ENCODE peak calls at places on chromosomes 2 and 18, in six cellular contexts. One of them, this sample, is unnamed.

GRCh38 chr2:25903216-25903776 is 25.0 kb upstream of the ASXL2 start:
- DNase-seq in CD8-positive, alpha-beta memory T cell: no peak
- DNase-seq in retinal pigment epithelial cell: no peak
- DNase-seq in breast epithelium: no peak
- DNase-seq in bronchial epithelial cell: no peak
- DNase-seq in neural progenitor cell: no peak
- DNase-seq in this sample: no peak

GRCh38 chr18:10286580-10287150 is 167.8 kb upstream of the APCDD1 start:
- DNase-seq in CD8-positive, alpha-beta memory T cell: no peak
- DNase-seq in retinal pigment epithelial cell: no peak
- DNase-seq in breast epithelium: no peak
- DNase-seq in bronchial epithelial cell: no peak
- DNase-seq in neural progenitor cell: no peak
- DNase-seq in this sample: no peak

GRCh38 chr2:221434155-221434554 is 137.9 kb downstream of the EPHA4 start:
- DNase-seq in CD8-positive, alpha-beta memory T cell: no peak
- DNase-seq in retinal pigment epithelial cell: no peak
- DNase-seq in breast epithelium: no peak
- DNase-seq in bronchial epithelial cell: no peak
- DNase-seq in neural progenitor cell: no peak
- DNase-seq in this sample: no peak

GRCh38 chr2:61255580-61256437 is 93.8 kb downstream of the C2orf74 start:
- DNase-seq in CD8-positive, alpha-beta memory T cell: no peak
- DNase-seq in retinal pigment epithelial cell: no peak
- DNase-seq in breast epithelium: no peak
- DNase-seq in bronchial epithelial cell: peak
- DNase-seq in neural progenitor cell: no peak
- DNase-seq in this sample: peak

GRCh38 chr2:84152471-84152870 is 306.6 kb downstream of the SUCLG1 start:
- DNase-seq in CD8-positive, alpha-beta memory T cell: no peak
- DNase-seq in retinal pigment epithelial cell: no peak
- DNase-seq in breast epithelium: no peak
- DNase-seq in bronchial epithelial cell: peak
- DNase-seq in neural progenitor cell: no peak
- DNase-seq in this sample: no peak

GRCh38 chr2:85057236-85057635 is 76.0 kb upstream of the TCF7L1 start:
- DNase-seq in CD8-positive, alpha-beta memory T cell: no peak
- DNase-seq in retinal pigment epithelial cell: no peak
- DNase-seq in breast epithelium: no peak
- DNase-seq in bronchial epithelial cell: no peak
- DNase-seq in neural progenitor cell: no peak
- DNase-seq in this sample: peak

GRCh38 chr2:31327505-31327904 is 87.0 kb downstream of the XDH start:
- DNase-seq in CD8-positive, alpha-beta memory T cell: no peak
- DNase-seq in retinal pigment epithelial cell: no peak
- DNase-seq in breast epithelium: no peak
- DNase-seq in bronchial epithelial cell: no peak
- DNase-seq in neural progenitor cell: no peak
- DNase-seq in this sample: no peak

GRCh38 chr2:144703852-144704324 is 184.0 kb upstream of the ZEB2 start:
- DNase-seq in CD8-positive, alpha-beta memory T cell: no peak
- DNase-seq in retinal pigment epithelial cell: peak
- DNase-seq in breast epithelium: no peak
- DNase-seq in bronchial epithelial cell: peak
- DNase-seq in neural progenitor cell: no peak
- DNase-seq in this sample: peak

GRCh38 chr2:170818294-170819104 is 1.8 kb downstream of the GAD1 start:
- DNase-seq in CD8-positive, alpha-beta memory T cell: no peak
- DNase-seq in retinal pigment epithelial cell: no peak
- DNase-seq in breast epithelium: no peak
- DNase-seq in bronchial epithelial cell: no peak
- DNase-seq in neural progenitor cell: peak
- DNase-seq in this sample: no peak

GRCh38 chr2:191384829-191385228 is 139.6 kb downstream of the MYO1B start:
- DNase-seq in CD8-positive, alpha-beta memory T cell: no peak
- DNase-seq in retinal pigment epithelial cell: no peak
- DNase-seq in breast epithelium: no peak
- DNase-seq in bronchial epithelial cell: no peak
- DNase-seq in neural progenitor cell: no peak
- DNase-seq in this sample: peak

GRCh38 chr2:24359701-24360049 is 661 bp downstream of the ITSN2 start:
- DNase-seq in CD8-positive, alpha-beta memory T cell: peak
- DNase-seq in retinal pigment epithelial cell: no peak
- DNase-seq in breast epithelium: peak
- DNase-seq in bronchial epithelial cell: no peak
- DNase-seq in neural progenitor cell: no peak
- DNase-seq in this sample: peak

GRCh38 chr18:80191264-80191663 is 56.0 kb downstream of the PARD6G start:
- DNase-seq in CD8-positive, alpha-beta memory T cell: no peak
- DNase-seq in retinal pigment epithelial cell: no peak
- DNase-seq in breast epithelium: no peak
- DNase-seq in bronchial epithelial cell: no peak
- DNase-seq in neural progenitor cell: no peak
- DNase-seq in this sample: no peak

GRCh38 chr2:12761109-12761508 is 44.4 kb downstream of the TRIB2 start:
- DNase-seq in CD8-positive, alpha-beta memory T cell: no peak
- DNase-seq in retinal pigment epithelial cell: no peak
- DNase-seq in breast epithelium: no peak
- DNase-seq in bronchial epithelial cell: no peak
- DNase-seq in neural progenitor cell: no peak
- DNase-seq in this sample: no peak

DNA sequence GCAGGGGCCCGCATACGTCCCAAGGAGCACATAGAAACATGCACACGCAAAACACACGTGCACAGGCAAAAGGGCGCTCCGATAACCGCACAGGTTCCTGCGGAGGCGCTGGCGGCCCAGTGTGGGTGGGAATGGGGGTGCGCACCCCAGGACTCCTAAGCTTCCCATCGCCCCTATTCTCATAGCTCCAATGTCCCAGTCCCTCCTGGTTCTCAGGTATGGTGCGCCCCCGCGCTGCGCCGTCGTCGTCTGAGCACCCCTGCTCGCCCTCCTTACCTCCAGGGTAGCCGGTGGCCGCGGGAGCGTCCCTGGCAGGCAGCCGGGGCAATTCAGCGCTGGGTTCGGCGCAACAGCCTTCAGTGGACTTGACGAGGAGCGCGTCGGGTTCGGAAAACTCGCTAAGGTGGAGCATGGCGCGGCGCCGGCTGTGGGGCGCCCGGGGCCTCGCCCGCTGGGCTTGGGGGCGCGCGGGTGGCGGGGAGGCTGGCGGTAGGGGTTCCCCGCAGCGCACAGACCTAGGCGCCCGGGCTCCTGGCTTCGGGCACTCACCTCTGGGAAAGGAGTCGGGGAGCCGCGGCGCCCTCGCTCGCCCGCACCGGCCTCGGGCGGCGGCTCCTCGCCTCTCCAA is 328 bp downstream of the EGR4 start:
- DNase-seq in CD8-positive, alpha-beta memory T cell: no peak
- DNase-seq in retinal pigment epithelial cell: no peak
- DNase-seq in breast epithelium: no peak
- DNase-seq in bronchial epithelial cell: no peak
- DNase-seq in neural progenitor cell: peak
- DNase-seq in this sample: peak
- H3K4me3 ChIP-seq in CD8-positive, alpha-beta memory T cell: peak
- H3K4me3 ChIP-seq in retinal pigment epithelial cell: peak
- H3K4me3 ChIP-seq in breast epithelium: peak
- H3K4me3 ChIP-seq in bronchial epithelial cell: peak
- H3K4me3 ChIP-seq in neural progenitor cell: peak
- H3K4me3 ChIP-seq in this sample: peak

DNA sequence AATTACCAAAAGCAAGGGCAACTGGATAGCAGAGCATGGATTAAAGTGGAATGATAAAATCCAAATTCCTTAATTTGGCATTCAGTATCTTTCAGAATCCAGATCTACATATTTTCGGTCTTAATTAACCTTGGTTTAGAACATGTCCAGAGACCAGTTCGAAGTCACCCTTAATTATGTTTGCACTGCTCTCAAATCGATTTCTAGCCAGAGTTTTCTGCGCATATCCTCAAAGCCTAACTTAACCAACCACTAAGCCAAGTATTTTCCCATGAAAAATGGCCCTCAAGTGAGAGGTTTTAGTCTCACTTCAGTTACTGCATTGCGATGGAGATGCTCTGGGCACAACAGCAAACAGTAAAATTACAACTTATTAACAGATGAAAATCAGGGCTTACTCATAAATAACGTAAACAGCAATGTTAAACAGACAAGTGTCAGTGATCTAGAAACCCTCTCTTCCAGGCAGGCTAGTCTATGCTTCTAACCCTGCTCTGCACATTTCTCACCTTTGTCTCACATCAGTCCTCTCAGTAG is 4.5 kb downstream of the RTN4 start:
- DNase-seq in CD8-positive, alpha-beta memory T cell: no peak
- DNase-seq in retinal pigment epithelial cell: no peak
- DNase-seq in breast epithelium: no peak
- DNase-seq in bronchial epithelial cell: no peak
- DNase-seq in neural progenitor cell: no peak
- DNase-seq in this sample: no peak
- H3K4me3 ChIP-seq in CD8-positive, alpha-beta memory T cell: no peak
- H3K4me3 ChIP-seq in retinal pigment epithelial cell: peak
- H3K4me3 ChIP-seq in breast epithelium: peak
- H3K4me3 ChIP-seq in bronchial epithelial cell: no peak
- H3K4me3 ChIP-seq in neural progenitor cell: no peak
- H3K4me3 ChIP-seq in this sample: peak

DNA sequence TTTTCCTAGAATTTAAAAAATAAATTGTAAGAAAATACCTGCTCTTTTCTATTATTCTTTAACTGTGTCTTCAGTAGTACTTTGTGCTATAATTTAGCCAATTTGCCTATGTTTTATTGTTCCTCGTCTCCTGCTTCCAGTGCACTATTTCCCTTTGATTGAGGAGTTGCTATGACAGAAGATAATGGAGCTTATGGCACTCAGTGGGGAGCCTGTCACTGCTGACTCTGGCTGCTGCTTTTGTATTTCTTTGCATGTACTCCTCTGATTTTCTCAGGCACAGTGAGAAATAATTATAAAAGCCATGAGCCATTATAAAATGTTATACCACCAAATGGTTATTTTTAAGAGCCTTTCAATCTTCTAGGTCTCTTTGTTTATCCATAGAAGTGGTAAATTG is 1310.8 kb upstream of the SLC39A10 start:
- DNase-seq in CD8-positive, alpha-beta memory T cell: no peak
- DNase-seq in retinal pigment epithelial cell: no peak
- DNase-seq in breast epithelium: no peak
- DNase-seq in bronchial epithelial cell: no peak
- DNase-seq in neural progenitor cell: peak
- DNase-seq in this sample: no peak
- H3K4me3 ChIP-seq in CD8-positive, alpha-beta memory T cell: no peak
- H3K4me3 ChIP-seq in retinal pigment epithelial cell: no peak
- H3K4me3 ChIP-seq in breast epithelium: no peak
- H3K4me3 ChIP-seq in bronchial epithelial cell: no peak
- H3K4me3 ChIP-seq in neural progenitor cell: no peak
- H3K4me3 ChIP-seq in this sample: no peak

GRCh38 chr2:233084488-233084887 is 24.3 kb downstream of the INPP5D start:
- DNase-seq in CD8-positive, alpha-beta memory T cell: peak
- DNase-seq in retinal pigment epithelial cell: no peak
- DNase-seq in breast epithelium: peak
- DNase-seq in bronchial epithelial cell: no peak
- DNase-seq in neural progenitor cell: peak
- DNase-seq in this sample: no peak
- H3K4me3 ChIP-seq in CD8-positive, alpha-beta memory T cell: peak
- H3K4me3 ChIP-seq in retinal pigment epithelial cell: no peak
- H3K4me3 ChIP-seq in breast epithelium: no peak
- H3K4me3 ChIP-seq in bronchial epithelial cell: no peak
- H3K4me3 ChIP-seq in neural progenitor cell: no peak
- H3K4me3 ChIP-seq in this sample: no peak

GRCh38 chr2:217932661-217933325 is 70.0 kb downstream of the TNS1 start:
- DNase-seq in CD8-positive, alpha-beta memory T cell: no peak
- DNase-seq in retinal pigment epithelial cell: no peak
- DNase-seq in breast epithelium: no peak
- DNase-seq in bronchial epithelial cell: no peak
- DNase-seq in neural progenitor cell: peak
- DNase-seq in this sample: no peak

GRCh38 chr2:217933326-217933993 is 69.3 kb downstream of the TNS1 start:
- DNase-seq in CD8-positive, alpha-beta memory T cell: no peak
- DNase-seq in retinal pigment epithelial cell: no peak
- DNase-seq in breast epithelium: no peak
- DNase-seq in bronchial epithelial cell: no peak
- DNase-seq in neural progenitor cell: no peak
- DNase-seq in this sample: no peak

GRCh38 chr2:217935245-217935879 is 67.4 kb downstream of the TNS1 start:
- DNase-seq in CD8-positive, alpha-beta memory T cell: no peak
- DNase-seq in retinal pigment epithelial cell: no peak
- DNase-seq in breast epithelium: no peak
- DNase-seq in bronchial epithelial cell: no peak
- DNase-seq in neural progenitor cell: no peak
- DNase-seq in this sample: no peak

GRCh38 chr2:217935901-217936684 is 66.7 kb downstream of the TNS1 start:
- DNase-seq in CD8-positive, alpha-beta memory T cell: no peak
- DNase-seq in retinal pigment epithelial cell: peak
- DNase-seq in breast epithelium: no peak
- DNase-seq in bronchial epithelial cell: peak
- DNase-seq in neural progenitor cell: no peak
- DNase-seq in this sample: peak

DNA sequence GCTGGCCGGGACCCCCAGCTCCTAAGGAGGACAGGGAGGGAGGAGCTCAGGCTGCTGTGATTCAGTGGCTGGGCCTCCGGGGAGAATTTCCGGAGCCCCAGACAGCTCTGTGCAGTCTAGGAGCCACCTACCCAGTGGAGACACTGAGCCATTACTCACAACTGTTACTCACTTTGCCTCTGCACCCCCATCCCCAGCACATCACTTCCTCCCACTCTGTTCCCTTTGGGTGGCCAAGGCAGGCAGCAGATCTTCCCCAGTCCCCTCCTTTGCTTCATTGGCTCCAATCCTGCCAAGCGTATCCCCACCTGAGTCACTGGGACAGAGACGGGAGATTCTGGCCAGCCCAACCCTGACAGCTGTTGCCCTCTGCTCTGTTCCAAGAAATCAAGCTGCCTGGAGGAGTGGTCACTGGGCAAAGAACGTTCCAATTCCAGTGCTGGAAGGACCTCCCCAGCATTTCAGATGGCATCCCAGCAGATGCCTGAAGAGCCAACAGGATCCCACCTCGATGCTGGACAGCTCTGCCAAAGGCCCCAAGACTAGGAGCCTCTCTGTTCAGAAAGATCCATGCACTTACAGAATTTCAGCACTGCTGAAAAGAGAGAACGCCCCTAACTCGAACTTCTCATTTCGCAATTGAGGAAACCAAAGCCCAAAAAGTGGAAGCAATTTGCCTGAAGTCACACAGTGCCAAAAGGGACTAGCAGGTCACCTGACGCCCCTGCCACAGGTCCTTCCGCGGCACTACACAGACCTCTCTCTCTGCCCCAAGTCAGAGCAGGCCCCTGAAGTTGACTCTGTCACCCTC is 68.3 kb downstream of the TNS1 start:
- DNase-seq in CD8-positive, alpha-beta memory T cell: no peak
- DNase-seq in retinal pigment epithelial cell: peak
- DNase-seq in breast epithelium: no peak
- DNase-seq in bronchial epithelial cell: peak
- DNase-seq in neural progenitor cell: no peak
- DNase-seq in this sample: peak
- H3K4me3 ChIP-seq in CD8-positive, alpha-beta memory T cell: no peak
- H3K4me3 ChIP-seq in retinal pigment epithelial cell: no peak
- H3K4me3 ChIP-seq in breast epithelium: peak
- H3K4me3 ChIP-seq in bronchial epithelial cell: no peak
- H3K4me3 ChIP-seq in neural progenitor cell: no peak
- H3K4me3 ChIP-seq in this sample: no peak

GRCh38 chr2:9385841-9386240 is 37.5 kb downstream of the ITGB1BP1 start:
- DNase-seq in CD8-positive, alpha-beta memory T cell: no peak
- DNase-seq in retinal pigment epithelial cell: peak
- DNase-seq in breast epithelium: no peak
- DNase-seq in bronchial epithelial cell: no peak
- DNase-seq in neural progenitor cell: no peak
- DNase-seq in this sample: peak
- H3K4me3 ChIP-seq in CD8-positive, alpha-beta memory T cell: no peak
- H3K4me3 ChIP-seq in retinal pigment epithelial cell: no peak
- H3K4me3 ChIP-seq in breast epithelium: no peak
- H3K4me3 ChIP-seq in bronchial epithelial cell: no peak
- H3K4me3 ChIP-seq in neural progenitor cell: no peak
- H3K4me3 ChIP-seq in this sample: no peak

GRCh38 chr2:224039770-224040088 is 643 bp upstream of the SERPINE2 start:
- DNase-seq in CD8-positive, alpha-beta memory T cell: no peak
- DNase-seq in retinal pigment epithelial cell: no peak
- DNase-seq in breast epithelium: no peak
- DNase-seq in bronchial epithelial cell: no peak
- DNase-seq in neural progenitor cell: no peak
- DNase-seq in this sample: no peak
- H3K4me3 ChIP-seq in CD8-positive, alpha-beta memory T cell: peak
- H3K4me3 ChIP-seq in retinal pigment epithelial cell: peak
- H3K4me3 ChIP-seq in breast epithelium: peak
- H3K4me3 ChIP-seq in bronchial epithelial cell: peak
- H3K4me3 ChIP-seq in neural progenitor cell: peak
- H3K4me3 ChIP-seq in this sample: peak

This sample was measured in foreskin fibroblast.